ENCODE peak calls at places on chromosomes 13 and 19, in five cellular contexts. One of them, this sample, is unnamed.

GRCh38 chr13:73106513-73107214 is 47.9 kb downstream of the KLF5 start:
- DNase-seq in IMR-90: no peak
- DNase-seq in lower leg skin: no peak
- DNase-seq in HFF-Myc: no peak
- DNase-seq in tibial artery: no peak
- DNase-seq in this sample: no peak

GRCh38 chr13:44050450-44051063 is 170.9 kb downstream of the LACC1 start:
- DNase-seq in IMR-90: peak
- DNase-seq in lower leg skin: no peak
- DNase-seq in HFF-Myc: no peak
- DNase-seq in tibial artery: no peak
- DNase-seq in this sample: no peak

GRCh38 chr19:14580623-14581237 is 2.2 kb upstream of the CLEC17A start:
- DNase-seq in IMR-90: no peak
- DNase-seq in lower leg skin: no peak
- DNase-seq in HFF-Myc: no peak
- DNase-seq in tibial artery: no peak
- DNase-seq in this sample: no peak

GRCh38 chr13:48210178-48210577 is 22.8 kb upstream of the ITM2B start:
- DNase-seq in IMR-90: peak
- DNase-seq in lower leg skin: no peak
- DNase-seq in HFF-Myc: no peak
- DNase-seq in tibial artery: no peak
- DNase-seq in this sample: no peak

GRCh38 chr13:33009019-33009418 is 7.2 kb upstream of the KL start:
- DNase-seq in IMR-90: no peak
- DNase-seq in lower leg skin: no peak
- DNase-seq in HFF-Myc: no peak
- DNase-seq in tibial artery: no peak
- DNase-seq in this sample: no peak

GRCh38 chr13:24307211-24308067 is 1.9 kb upstream of the C1QTNF9 start:
- DNase-seq in IMR-90: no peak
- DNase-seq in lower leg skin: no peak
- DNase-seq in HFF-Myc: no peak
- DNase-seq in tibial artery: no peak
- DNase-seq in this sample: no peak

GRCh38 chr19:30228113-30228725 is 144.0 kb upstream of the ZNF536 start:
- DNase-seq in IMR-90: no peak
- DNase-seq in lower leg skin: no peak
- DNase-seq in HFF-Myc: no peak
- DNase-seq in tibial artery: no peak
- DNase-seq in this sample: no peak

GRCh38 chr13:113814435-113814821 is 49.4 kb downstream of the GAS6 start:
- DNase-seq in IMR-90: peak
- DNase-seq in lower leg skin: no peak
- DNase-seq in HFF-Myc: no peak
- DNase-seq in tibial artery: no peak
- DNase-seq in this sample: no peak

GRCh38 chr19:20423381-20424207 is 142.0 kb downstream of the ZNF737 start:
- DNase-seq in IMR-90: peak
- DNase-seq in lower leg skin: peak
- DNase-seq in HFF-Myc: no peak
- DNase-seq in tibial artery: peak
- DNase-seq in this sample: no peak

GRCh38 chr19:10473192-10473591 is 30.0 kb downstream of the KEAP1 start:
- DNase-seq in IMR-90: no peak
- DNase-seq in lower leg skin: no peak
- DNase-seq in HFF-Myc: no peak
- DNase-seq in tibial artery: no peak
- DNase-seq in this sample: no peak

GRCh38 chr13:48653074-48654054 is at the start of gene CYSLTR2:
- DNase-seq in IMR-90: peak
- DNase-seq in lower leg skin: no peak
- DNase-seq in HFF-Myc: peak
- DNase-seq in tibial artery: no peak
- DNase-seq in this sample: no peak

GRCh38 chr13:32988588-32989256 is 27.5 kb upstream of the KL start:
- DNase-seq in IMR-90: no peak
- DNase-seq in lower leg skin: no peak
- DNase-seq in HFF-Myc: no peak
- DNase-seq in tibial artery: no peak
- DNase-seq in this sample: no peak

GRCh38 chr19:18697680-18698079 is 14.2 kb downstream of the CRTC1 start:
- DNase-seq in IMR-90: no peak
- DNase-seq in lower leg skin: no peak
- DNase-seq in HFF-Myc: no peak
- DNase-seq in tibial artery: no peak
- DNase-seq in this sample: no peak

GRCh38 chr19:34808566-34808965 is 35.6 kb upstream of the ZNF599 start:
- DNase-seq in IMR-90: peak
- DNase-seq in lower leg skin: no peak
- DNase-seq in HFF-Myc: peak
- DNase-seq in tibial artery: no peak
- DNase-seq in this sample: no peak

GRCh38 chr13:28077231-28077630 is 23.1 kb downstream of the FLT3 start:
- DNase-seq in IMR-90: no peak
- DNase-seq in lower leg skin: no peak
- DNase-seq in HFF-Myc: no peak
- DNase-seq in tibial artery: no peak
- DNase-seq in this sample: no peak

GRCh38 chr19:14015454-14016035 is 9.4 kb upstream of the RFX1 start:
- DNase-seq in IMR-90: no peak
- DNase-seq in lower leg skin: no peak
- DNase-seq in HFF-Myc: no peak
- DNase-seq in tibial artery: no peak
- DNase-seq in this sample: no peak

GRCh38 chr13:97849305-97849704 is 104.2 kb upstream of the IPO5 start:
- DNase-seq in IMR-90: peak
- DNase-seq in lower leg skin: no peak
- DNase-seq in HFF-Myc: peak
- DNase-seq in tibial artery: no peak
- DNase-seq in this sample: no peak

GRCh38 chr13:113927661-113928581 is 46.0 kb downstream of the C13orf46 start:
- DNase-seq in IMR-90: peak
- DNase-seq in lower leg skin: peak
- DNase-seq in HFF-Myc: peak
- DNase-seq in tibial artery: peak
- DNase-seq in this sample: peak

GRCh38 chr13:25169951-25170553 is 2.0 kb downstream of the AMER2 start:
- DNase-seq in IMR-90: no peak
- DNase-seq in lower leg skin: no peak
- DNase-seq in HFF-Myc: no peak
- DNase-seq in tibial artery: no peak
- DNase-seq in this sample: peak

DNA sequence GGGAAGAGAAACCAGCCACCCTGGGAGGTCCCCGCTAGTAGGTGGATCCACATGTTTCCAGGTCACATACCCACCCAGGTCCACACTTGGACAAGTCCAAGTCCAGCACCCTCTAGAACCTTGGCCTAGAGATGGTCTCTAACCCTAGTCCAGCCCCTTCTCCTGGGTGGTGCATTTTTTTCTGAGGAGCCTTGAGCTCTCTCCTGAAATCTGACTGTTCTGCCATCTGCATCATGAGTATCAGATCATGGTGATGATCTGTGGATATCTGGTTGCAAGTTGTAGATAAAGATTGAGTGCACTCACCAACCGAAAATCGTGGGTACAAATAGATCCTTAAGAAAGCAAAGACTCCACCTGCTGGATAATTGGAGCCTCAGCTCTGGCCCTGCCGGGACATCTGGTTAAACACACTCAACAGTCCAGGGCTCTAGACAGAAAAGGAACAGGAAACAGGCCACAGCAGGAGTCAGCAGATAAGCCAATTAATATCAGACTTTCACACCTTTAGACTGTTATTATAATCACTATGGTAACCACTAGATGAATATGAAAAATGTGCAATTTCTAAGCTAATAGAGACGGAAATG is 41.1 kb downstream of the GPR12 start:
- DNase-seq in IMR-90: peak
- DNase-seq in lower leg skin: no peak
- DNase-seq in HFF-Myc: peak
- DNase-seq in tibial artery: no peak
- DNase-seq in this sample: peak
- TF ChIP-seq CTCF in IMR-90: peak
- TF ChIP-seq CTCF in lower leg skin: no peak
- TF ChIP-seq CTCF in HFF-Myc: peak
- TF ChIP-seq CTCF in tibial artery: no peak
- TF ChIP-seq CTCF in this sample: peak

GRCh38 chr19:6022570-6023049 is 44.7 kb upstream of the RANBP3 start:
- DNase-seq in IMR-90: no peak
- DNase-seq in lower leg skin: no peak
- DNase-seq in HFF-Myc: no peak
- DNase-seq in tibial artery: no peak
- DNase-seq in this sample: no peak
- TF ChIP-seq CTCF in IMR-90: no peak
- TF ChIP-seq CTCF in lower leg skin: no peak
- TF ChIP-seq CTCF in HFF-Myc: no peak
- TF ChIP-seq CTCF in tibial artery: no peak
- TF ChIP-seq CTCF in this sample: peak

DNA sequence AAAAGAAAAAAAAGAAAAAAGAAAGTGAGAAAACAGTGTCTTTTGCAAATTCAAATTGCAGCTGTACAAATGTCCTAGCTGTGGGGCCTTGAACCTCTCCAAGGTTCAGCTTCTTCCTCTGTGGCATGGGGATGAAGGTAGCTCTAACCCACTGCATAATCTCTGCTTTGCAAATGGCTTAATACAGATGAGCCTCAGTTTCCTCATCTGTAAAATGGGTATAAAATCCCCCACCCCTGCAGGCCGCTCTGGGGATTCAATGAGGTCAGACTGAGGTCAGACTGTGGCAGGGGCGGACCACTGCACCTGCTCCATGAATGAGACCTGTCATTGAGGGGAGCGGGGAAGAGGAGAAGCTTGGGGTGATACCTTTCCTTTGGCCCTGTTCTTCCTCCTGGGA is 5.8 kb downstream of the DPF1 start:
- DNase-seq in IMR-90: no peak
- DNase-seq in lower leg skin: no peak
- DNase-seq in HFF-Myc: no peak
- DNase-seq in tibial artery: no peak
- DNase-seq in this sample: no peak
- TF ChIP-seq CTCF in IMR-90: no peak
- TF ChIP-seq CTCF in lower leg skin: no peak
- TF ChIP-seq CTCF in HFF-Myc: no peak
- TF ChIP-seq CTCF in tibial artery: no peak
- TF ChIP-seq CTCF in this sample: no peak

DNA sequence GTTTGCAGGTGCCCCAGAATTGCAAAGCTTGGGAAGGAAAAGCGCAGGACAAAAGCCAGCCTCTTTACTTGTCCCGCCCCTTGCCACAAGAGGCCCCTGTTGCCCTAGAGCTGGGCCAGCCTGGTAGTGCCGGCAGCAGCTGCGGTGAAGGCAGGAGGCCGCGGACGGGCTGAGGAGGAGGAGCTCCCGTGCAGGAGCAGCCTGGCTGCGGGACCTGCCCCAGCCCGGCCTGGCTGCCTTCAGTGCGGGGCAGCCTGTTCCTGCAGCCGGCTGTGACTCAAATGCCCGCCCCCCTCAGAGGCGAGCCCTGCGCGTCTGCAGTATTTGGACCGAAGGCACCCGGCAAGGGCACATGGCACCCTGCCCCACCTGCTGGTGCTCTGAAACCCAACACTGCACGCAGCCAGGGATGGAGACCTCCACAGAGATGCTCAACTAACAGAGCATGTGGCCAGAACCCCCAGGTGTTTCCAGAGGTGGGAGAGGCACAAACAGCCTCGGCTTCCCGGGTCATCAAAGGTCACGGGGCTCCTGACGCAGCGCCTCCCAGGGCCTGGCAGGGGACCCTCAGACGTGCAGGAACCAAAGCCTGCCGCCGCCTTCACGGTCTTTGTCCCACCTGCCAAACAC is 29.7 kb downstream of the NAXD start:
- DNase-seq in IMR-90: peak
- DNase-seq in lower leg skin: peak
- DNase-seq in HFF-Myc: peak
- DNase-seq in tibial artery: peak
- DNase-seq in this sample: peak
- TF ChIP-seq CTCF in IMR-90: peak
- TF ChIP-seq CTCF in lower leg skin: no peak
- TF ChIP-seq CTCF in HFF-Myc: peak
- TF ChIP-seq CTCF in tibial artery: peak
- TF ChIP-seq CTCF in this sample: peak

This sample was measured in osteocyte.